ENCODE peak calls at places on chromosomes 4 and X, in nine cellular contexts. E, J, Y, W, I, Q, U, B and N are unnamed samples.

GRCh38 chrX:132957211-132958085 is 981 bp downstream of the HS6ST2 start:
- DNase-seq in B (no peak), W (peak; percentile 71), Q (no peak), I (no peak), J (no peak), U (peak; percentile 9), Y (no peak), E (no peak), N (peak; percentile 37)

GRCh38 chr4:38275331-38275821 is 315.2 kb downstream of the PTTG2 start:
- DNase-seq in B (no peak), E (no peak), U (no peak), Q (no peak), Y (no peak), I (peak; percentile 62), J (no peak), W (no peak), N (no peak)

GRCh38 chr4:76198411-76199237 is 15.0 kb downstream of the SCARB2 start:
- DNase-seq in E (no peak), Q (peak; percentile 53), B (no peak), W (peak; percentile 80), J (peak; percentile 88), I (peak; percentile 84), Y (no peak), U (peak; percentile 70), N (peak; percentile 24)

GRCh38 chrX:130896816-130897508 is 6.0 kb downstream of the ENOX2 start:
- DNase-seq in W (no peak), E (no peak), I (no peak), B (no peak), Y (no peak), J (no peak), Q (no peak), U (no peak), N (no peak)

GRCh38 chr4:145132521-145133098 is 34.5 kb downstream of the ABCE1 start:
- DNase-seq in Q (no peak), B (no peak), J (peak; percentile 42), E (no peak), W (no peak), I (no peak), U (no peak), Y (no peak), N (no peak)

GRCh38 chr4:189206953-189207352 is 733.7 kb upstream of the FRG1 start:
- DNase-seq in Y (no peak), I (no peak), J (no peak), E (no peak), W (no peak), B (no peak), Q (peak; percentile 37), U (no peak), N (no peak)

GRCh38 chr4:31585503-31585902 is 865.3 kb downstream of the PCDH7 start:
- DNase-seq in W (no peak), Q (no peak), B (no peak), J (no peak), Y (no peak), I (no peak), U (no peak), E (no peak), N (no peak)

GRCh38 chr4:183658362-183659028 is 490 bp downstream of the RWDD4 start:
- DNase-seq in J (peak; percentile 14), U (peak; percentile 51), Y (no peak), Q (peak; percentile 50), I (peak; percentile 19), E (no peak), W (peak; percentile 78), B (no peak), N (no peak)

GRCh38 chr4:71004281-71004851 is 10.9 kb downstream of the DCK start:
- DNase-seq in B (no peak), I (peak; percentile 15), E (no peak), Y (no peak), U (no peak), W (peak; percentile 66), J (no peak), Q (no peak), N (no peak)

GRCh38 chr4:169314906-169315305 is 44.1 kb upstream of the SH3RF1 start:
- DNase-seq in I (peak; percentile 93), J (peak; percentile 70), B (peak; percentile 62), U (no peak), W (peak; percentile 92), Q (peak; percentile 81), E (no peak), Y (no peak), N (no peak)

GRCh38 chr4:188430384-188430783 is 291.1 kb downstream of the TRIML1 start:
- DNase-seq in B (no peak), Q (no peak), I (no peak), E (no peak), W (no peak), U (no peak), Y (no peak), J (no peak), N (no peak)